ENCODE peak calls at places on chromosomes 6 and 20, in five cellular contexts. Y is T-helper 9 cell, F is colonic mucosa, T is fibroblast of the aortic adventitia, A is GM12892. B is an unnamed sample.

GRCh38 chr20:43365691-43366090 is 92.0 kb upstream of the SRSF6 start:
- DNase-seq in A (no peak), Y (no peak), T (no peak), F (no peak), B (no peak)

GRCh38 chr6:122832515-122833228 is 43.6 kb downstream of the SMPDL3A start:
- DNase-seq in T (no peak), A (no peak), F (no peak), Y (no peak), B (no peak)

GRCh38 chr6:129113637-129114036 is 230.7 kb downstream of the LAMA2 start:
- DNase-seq in A (no peak), T (no peak), F (no peak), Y (no peak), B (no peak)

GRCh38 chr20:15654208-15654649 is 919.0 kb downstream of the KIF16B start:
- DNase-seq in Y (no peak), T (peak), A (peak), F (peak), B (no peak)

GRCh38 chr6:145017516-145017915 is 717.8 kb downstream of the EPM2A start:
- DNase-seq in F (no peak), Y (no peak), A (no peak), T (no peak), B (no peak)

GRCh38 chr6:53585208-53585903 is 40.5 kb upstream of the GCLC start:
- DNase-seq in T (no peak), Y (no peak), F (no peak), A (no peak), B (no peak)

GRCh38 chr6:12174878-12175277 is 115.3 kb upstream of the EDN1 start:
- DNase-seq in F (no peak), T (peak), Y (no peak), A (no peak), B (no peak)

GRCh38 chr6:7276199-7276524 is 36.8 kb downstream of the SSR1 start:
- DNase-seq in Y (no peak), A (no peak), F (no peak), T (no peak), B (no peak)

GRCh38 chr20:3890410-3890751 is 1.2 kb downstream of the PANK2 start:
- DNase-seq in F (no peak), A (no peak), Y (no peak), T (peak), B (no peak)

GRCh38 chr6:33425668-33426577 is 6.1 kb downstream of the SYNGAP1 start:
- DNase-seq in T (peak), Y (peak), A (peak), F (peak), B (peak)

GRCh38 chr20:64109390-64109747 is 2.0 kb upstream of the NPBWR2 start:
- DNase-seq in A (no peak), F (no peak), Y (no peak), T (no peak), B (no peak)

GRCh38 chr6:48111143-48111506 is at the start of gene PTCHD4:
- DNase-seq in Y (no peak), A (no peak), F (no peak), T (peak), B (no peak)

GRCh38 chr20:32441638-32442037 is 83.5 kb downstream of the ASXL1 start:
- DNase-seq in A (no peak), Y (no peak), T (no peak), F (no peak), B (no peak)

GRCh38 chr6:53461041-53461656 is 83.8 kb downstream of the GCLC start:
- DNase-seq in A (no peak), F (no peak), Y (no peak), T (no peak), B (no peak)

GRCh38 chr20:13839421-13840092 is 54.7 kb downstream of the NDUFAF5 start:
- DNase-seq in T (peak), F (no peak), A (no peak), Y (no peak), B (no peak)

GRCh38 chr6:143673638-143674037 is 4.1 kb upstream of the PHACTR2 start:
- DNase-seq in A (no peak), F (peak), T (peak), Y (no peak), B (no peak)

GRCh38 chr6:5525209-5525608 is 263.9 kb downstream of the FARS2 start:
- DNase-seq in Y (no peak), T (peak), A (no peak), F (no peak), B (no peak)

GRCh38 chr20:20358801-20359200 is 9.1 kb upstream of the INSM1 start:
- DNase-seq in Y (no peak), A (no peak), F (no peak), T (no peak), B (no peak)

GRCh38 chr6:63538550-63538949 is 33.7 kb upstream of the LOC128125822 start:
- DNase-seq in Y (no peak), T (no peak), F (no peak), A (no peak), B (no peak)

GRCh38 chr20:47586648-47587306 is 85.1 kb downstream of the NCOA3 start:
- DNase-seq in F (no peak), Y (no peak), T (peak), A (no peak), B (no peak)

GRCh38 chr20:33131949-33132822 is 35.8 kb upstream of the BPIFA2 start:
- DNase-seq in F (no peak), T (no peak), A (no peak), Y (no peak), B (no peak)

GRCh38 chr20:63350196-63350595 is 11.0 kb downstream of the CHRNA4 start:
- DNase-seq in T (no peak), F (no peak), A (no peak), Y (no peak), B (no peak)

GRCh38 chr20:62352402-62353288 is 14.5 kb downstream of the LAMA5 start:
- DNase-seq in F (no peak), A (no peak), T (no peak), Y (no peak), B (peak)

B was measured in cerebellum.